ENCODE peak calls at places on chromosome 5, in eight cellular contexts. J, K, B, L, P, G, X and Q are unnamed samples.

GRCh38 chr5:113450366-113451328 is 15.9 kb upstream of the TSSK1B start:
- DNase-seq in L (no peak), K (peak; percentile 6), B (no peak), J (no peak), P (no peak), X (no peak), G (no peak), Q (no peak)

GRCh38 chr5:11791777-11792176 is 112.5 kb downstream of the CTNND2 start:
- DNase-seq in G (no peak), B (no peak), L (no peak), P (no peak), K (no peak), J (no peak), X (no peak), Q (no peak)

GRCh38 chr5:149371296-149371962 is 7.7 kb downstream of the IL17B start:
- DNase-seq in G (peak; percentile 0), P (peak; percentile 70), X (peak; percentile 54), L (no peak), B (peak; percentile 74), J (peak; percentile 62), K (peak; percentile 51), Q (peak; percentile 34)

GRCh38 chr5:2009986-2010914 is 127.5 kb upstream of the IRX4 start:
- DNase-seq in J (no peak), P (no peak), G (no peak), L (no peak), X (no peak), K (no peak), B (no peak), Q (no peak)

GRCh38 chr5:137498301-137498735 is 808 bp downstream of the SPOCK1 start:
- DNase-seq in G (no peak), X (no peak), L (peak; percentile 53), K (peak; percentile 19), J (no peak), P (no peak), B (peak; percentile 23), Q (no peak)

GRCh38 chr5:115751176-115751575 is 65.3 kb downstream of the CDO1 start:
- DNase-seq in P (no peak), B (no peak), K (no peak), X (no peak), J (no peak), G (no peak), L (no peak), Q (no peak)

GRCh38 chr5:178208540-178209227 is 4.4 kb downstream of the HNRNPAB start:
- DNase-seq in J (no peak), B (peak; percentile 50), X (no peak), L (no peak), G (no peak), P (no peak), K (no peak), Q (no peak)

GRCh38 chr5:98928802-98929122 is at the start of gene CHD1:
- DNase-seq in J (peak; percentile 92), K (peak; percentile 93), L (peak; percentile 97), X (peak; percentile 95), B (peak; percentile 97), G (peak; percentile 76), P (peak; percentile 99), Q (peak; percentile 92)

GRCh38 chr5:116959843-116960242 is 385.2 kb upstream of the SEMA6A start:
- DNase-seq in X (no peak), B (no peak), G (no peak), J (no peak), K (no peak), P (peak; percentile 11), L (no peak), Q (no peak)

GRCh38 chr5:111749303-111750026 is 7.5 kb downstream of the NREP start:
- DNase-seq in L (no peak), J (no peak), K (peak; percentile 45), X (no peak), G (no peak), P (no peak), B (no peak), Q (no peak)

GRCh38 chr5:154446183-154447073 is 631 bp downstream of the SAP30L start:
- DNase-seq in K (peak; percentile 58), L (peak; percentile 74), P (peak; percentile 50), X (peak; percentile 57), G (no peak), B (peak; percentile 77), J (peak; percentile 35), Q (peak; percentile 36)

GRCh38 chr5:108636135-108636888 is 111.4 kb upstream of the FER start:
- DNase-seq in B (no peak), G (no peak), K (no peak), L (no peak), X (no peak), P (no peak), J (no peak), Q (no peak)

GRCh38 chr5:135112008-135112670 is 78.1 kb upstream of the PITX1 start:
- DNase-seq in L (peak; percentile 16), X (no peak), B (no peak), J (no peak), P (no peak), K (no peak), G (no peak), Q (no peak)

GRCh38 chr5:120779674-120780073 is 315.6 kb downstream of the PRR16 start:
- DNase-seq in J (no peak), G (no peak), P (no peak), B (peak; percentile 40), X (no peak), L (peak; percentile 27), K (no peak), Q (no peak)

GRCh38 chr5:145237843-145238242 is 597.3 kb downstream of the PRELID2 start:
- DNase-seq in P (peak; percentile 61), B (peak; percentile 81), G (peak; percentile 18), X (peak; percentile 50), L (no peak), J (no peak), K (peak; percentile 55), Q (no peak)

GRCh38 chr5:98927988-98928801 is 612 bp downstream of the CHD1 start:
- DNase-seq in K (peak; percentile 64), X (peak; percentile 48), J (peak; percentile 12), P (peak; percentile 61), B (peak; percentile 79), L (peak; percentile 81), G (no peak), Q (no peak)

GRCh38 chr5:132394681-132395259 is 25.3 kb downstream of the SLC22A5 start:
- DNase-seq in X (no peak), L (no peak), J (no peak), K (no peak), P (peak; percentile 64), G (no peak), B (no peak), Q (no peak)

GRCh38 chr5:78779771-78780616 is 131.4 kb upstream of the LHFPL2 start:
- DNase-seq in B (peak; percentile 83), G (no peak), L (no peak), K (peak; percentile 96), P (no peak), J (no peak), X (peak; percentile 85), Q (no peak)

GRCh38 chr5:1782385-1783213 is 17.0 kb downstream of the MRPL36 start:
- DNase-seq in K (no peak), G (no peak), X (no peak), P (peak; percentile 62), J (no peak), B (no peak), L (peak; percentile 15), Q (no peak)

GRCh38 chr5:3099526-3099925 is 348.0 kb upstream of the IRX2 start:
- DNase-seq in G (no peak), B (no peak), J (no peak), X (no peak), K (no peak), P (no peak), L (no peak), Q (no peak)

GRCh38 chr5:87329114-87329513 is 61.4 kb downstream of the RASA1 start:
- DNase-seq in X (no peak), J (no peak), B (no peak), K (no peak), L (no peak), P (no peak), G (no peak), Q (no peak)

GRCh38 chr5:83470920-83471404 is 582 bp upstream of the VCAN start:
- DNase-seq in K (no peak), X (no peak), J (no peak), B (peak; percentile 3), L (peak; percentile 46), P (peak; percentile 8), G (no peak), Q (no peak)

GRCh38 chr5:113336975-113337374 is 97.8 kb downstream of the TSSK1B start:
- DNase-seq in K (peak; percentile 75), X (peak; percentile 79), L (peak; percentile 56), P (peak; percentile 40), G (no peak), J (no peak), B (peak; percentile 69), Q (no peak)

GRCh38 chr5:169636477-169637084 is 494 bp upstream of the DOCK2 start:
- DNase-seq in L (no peak), J (no peak), P (no peak), X (no peak), B (no peak), K (no peak), G (no peak), Q (no peak)

GRCh38 chr5:38060354-38060753 is 198.0 kb upstream of the EGFLAM start:
- DNase-seq in K (no peak), X (peak; percentile 69), B (peak; percentile 49), P (no peak), G (no peak), J (no peak), L (no peak), Q (no peak)

GRCh38 chr5:113900831-113901230 is 387.3 kb downstream of the YTHDC2 start:
- DNase-seq in L (no peak), J (no peak), P (no peak), X (no peak), G (no peak), K (no peak), B (no peak), Q (no peak)

GRCh38 chr5:73496984-73497457 is 1.2 kb upstream of the BTF3 start:
- DNase-seq in J (no peak), K (peak; percentile 76), L (no peak), B (peak; percentile 89), G (peak; percentile 32), X (peak; percentile 89), P (peak; percentile 39), Q (no peak)

GRCh38 chr5:67972027-67972822 is 243.3 kb upstream of the PIK3R1 start:
- DNase-seq in B (no peak), K (no peak), P (no peak), X (no peak), L (no peak), J (no peak), G (no peak), Q (no peak)

GRCh38 chr5:59275537-59276276 is 617.8 kb downstream of the PDE4D start:
- DNase-seq in B (peak; percentile 47), G (no peak), L (no peak), K (peak; percentile 45), X (peak; percentile 76), J (no peak), P (no peak), Q (no peak)

GRCh38 chr5:155024015-155024414 is 10.5 kb downstream of the KIF4B start:
- DNase-seq in B (peak; percentile 53), L (no peak), K (no peak), P (peak; percentile 68), J (no peak), X (peak; percentile 33), G (no peak), Q (no peak)

GRCh38 chr5:127796207-127796606 is 93.0 kb downstream of the CCDC192 start:
- DNase-seq in K (no peak), X (no peak), G (no peak), P (no peak), B (no peak), J (no peak), L (no peak), Q (no peak)

GRCh38 chr5:158727771-158728311 is 371.9 kb downstream of the EBF1 start:
- DNase-seq in G (no peak), P (no peak), B (no peak), J (no peak), X (peak; percentile 60), K (peak; percentile 67), L (peak; percentile 49), Q (no peak)

GRCh38 chr5:15704397-15704947 is 204.5 kb downstream of the FBXL7 start:
- DNase-seq in B (no peak), K (peak; percentile 42), P (no peak), L (no peak), X (no peak), J (no peak), G (no peak), Q (no peak)

GRCh38 chr5:96733771-96734498 is 71.8 kb downstream of the CAST start:
- DNase-seq in L (no peak), B (peak; percentile 8), G (no peak), K (peak; percentile 23), J (no peak), X (peak; percentile 31), P (no peak), Q (no peak)